ENCODE peak calls at places on chromosomes 3 and 15, in five cellular contexts. C, Z, T, P and B are unnamed samples.
A peak's percentile ranks its signal among the peaks of the same experiment; 100 is the strongest.

GRCh38 chr3:183745300-183746098 is 47.9 kb downstream of the YEATS2 start:
- DNase-seq in C (no peak), Z (no peak), P (peak; percentile 82), T (no peak), B (no peak)

GRCh38 chr15:56460046-56460445 is 4.9 kb downstream of the MNS1 start:
- DNase-seq in C (no peak), P (no peak), Z (no peak), T (no peak), B (no peak)

GRCh38 chr3:52527039-52527731 is 6.5 kb downstream of the NT5DC2 start:
- DNase-seq in T (no peak), P (no peak), C (peak; percentile 55), Z (no peak), B (no peak)

GRCh38 chr3:42991369-42992315 is 12.5 kb downstream of the GASK1A start:
- DNase-seq in Z (no peak), T (no peak), P (peak; percentile 35), C (no peak), B (no peak)

GRCh38 chr15:48149858-48150257 is 28.2 kb downstream of the MYEF2 start:
- DNase-seq in T (no peak), Z (no peak), C (no peak), P (peak; percentile 31), B (no peak)

GRCh38 chr3:182609575-182610156 is 183.6 kb upstream of the ATP11B start:
- DNase-seq in Z (peak; percentile 60), C (no peak), P (no peak), T (no peak), B (no peak)

GRCh38 chr3:186417791-186418190 is 55.8 kb upstream of the DGKG start:
- DNase-seq in Z (no peak), P (no peak), T (no peak), C (no peak), B (no peak)

GRCh38 chr3:52223449-52224408 is 1.7 kb downstream of the TLR9 start:
- DNase-seq in C (no peak), T (no peak), P (no peak), Z (no peak), B (no peak)

GRCh38 chr15:39804026-39804425 is 21.4 kb upstream of the FSIP1 start:
- DNase-seq in C (no peak), P (no peak), Z (no peak), T (no peak), B (no peak)

GRCh38 chr15:91946914-91947313 is 93.4 kb downstream of the SLCO3A1 start:
- DNase-seq in P (peak; percentile 59), T (no peak), C (no peak), Z (no peak), B (no peak)

GRCh38 chr15:78438595-78439285 is 724 bp downstream of the IREB2 start:
- DNase-seq in P (peak; percentile 71), C (no peak), T (peak; percentile 5), Z (no peak), B (no peak)

GRCh38 chr3:51681453-51681852 is 10.4 kb downstream of the TEX264 start:
- DNase-seq in T (peak; percentile 40), P (no peak), C (peak; percentile 76), Z (no peak), B (peak; percentile 47)

GRCh38 chr3:13495351-13495813 is 15.3 kb downstream of the HDAC11 start:
- DNase-seq in Z (no peak), T (no peak), C (peak; percentile 50), P (no peak), B (no peak)

GRCh38 chr15:25061808-25062550 is 107.2 kb downstream of the SNRPN start:
- DNase-seq in T (no peak), C (peak; percentile 29), Z (no peak), P (no peak), B (peak; percentile 13)

GRCh38 chr15:75712668-75713337 is at the start of gene CSPG4:
- DNase-seq in T (no peak), C (no peak), Z (no peak), P (peak; percentile 84), B (no peak)

GRCh38 chr3:185843635-185844034 is 18.8 kb upstream of the IGF2BP2 start:
- DNase-seq in C (no peak), T (no peak), Z (no peak), P (no peak), B (no peak)

GRCh38 chr3:63364495-63364894 is 86.4 kb downstream of the SYNPR start:
- DNase-seq in P (peak; percentile 60), Z (no peak), C (no peak), T (no peak), B (no peak)

GRCh38 chr15:25846377-25846776 is 16.8 kb downstream of the ATP10A start:
- DNase-seq in P (no peak), C (no peak), Z (no peak), T (peak; percentile 41), B (peak; percentile 73)

GRCh38 chr15:66614456-66615174 is 48.8 kb upstream of the LCTL start:
- DNase-seq in C (no peak), P (no peak), T (no peak), Z (no peak), B (no peak)

GRCh38 chr3:33456756-33457155 is 16.6 kb upstream of the UBP1 start:
- DNase-seq in T (no peak), Z (no peak), C (no peak), P (no peak), B (no peak)

GRCh38 chr3:45819543-45819942 is 22.4 kb downstream of the LZTFL1 start:
- DNase-seq in C (no peak), Z (no peak), T (no peak), P (no peak), B (no peak)

GRCh38 chr3:188338081-188338480 is 184.1 kb downstream of the LPP start:
- DNase-seq in P (no peak), C (no peak), T (no peak), Z (no peak), B (no peak)

GRCh38 chr3:46491089-46492070 is 6.4 kb upstream of the RTP3 start:
- DNase-seq in Z (no peak), T (no peak), C (no peak), P (no peak), B (no peak)

GRCh38 chr3:124784686-124785382 is 54.6 kb downstream of the UMPS start:
- DNase-seq in Z (no peak), C (peak; percentile 84), P (no peak), T (no peak), B (no peak)

GRCh38 chr3:51709004-51709420 is 2.1 kb downstream of the GRM2 start:
- DNase-seq in P (no peak), C (peak; percentile 61), Z (no peak), T (no peak), B (no peak)

GRCh38 chr3:71601811-71602210 is 18.3 kb upstream of the FOXP1 start:
- DNase-seq in C (no peak), P (no peak), T (no peak), Z (no peak), B (no peak)

GRCh38 chr15:47185222-47185800 is 532.0 kb upstream of the SEMA6D start:
- DNase-seq in C (no peak), P (no peak), T (no peak), Z (no peak), B (no peak)

GRCh38 chr15:100981086-100981485 is 61.9 kb downstream of the LRRK1 start:
- DNase-seq in T (no peak), C (no peak), Z (no peak), P (no peak), B (no peak)

GRCh38 chr3:172065534-172065933 is 26.2 kb downstream of the FNDC3B start:
- DNase-seq in C (no peak), Z (no peak), T (no peak), P (no peak), B (no peak)

GRCh38 chr3:183350164-183350563 is 78.3 kb downstream of the MCF2L2 start:
- DNase-seq in P (no peak), T (no peak), Z (no peak), C (no peak), B (peak; percentile 79)

DNA sequence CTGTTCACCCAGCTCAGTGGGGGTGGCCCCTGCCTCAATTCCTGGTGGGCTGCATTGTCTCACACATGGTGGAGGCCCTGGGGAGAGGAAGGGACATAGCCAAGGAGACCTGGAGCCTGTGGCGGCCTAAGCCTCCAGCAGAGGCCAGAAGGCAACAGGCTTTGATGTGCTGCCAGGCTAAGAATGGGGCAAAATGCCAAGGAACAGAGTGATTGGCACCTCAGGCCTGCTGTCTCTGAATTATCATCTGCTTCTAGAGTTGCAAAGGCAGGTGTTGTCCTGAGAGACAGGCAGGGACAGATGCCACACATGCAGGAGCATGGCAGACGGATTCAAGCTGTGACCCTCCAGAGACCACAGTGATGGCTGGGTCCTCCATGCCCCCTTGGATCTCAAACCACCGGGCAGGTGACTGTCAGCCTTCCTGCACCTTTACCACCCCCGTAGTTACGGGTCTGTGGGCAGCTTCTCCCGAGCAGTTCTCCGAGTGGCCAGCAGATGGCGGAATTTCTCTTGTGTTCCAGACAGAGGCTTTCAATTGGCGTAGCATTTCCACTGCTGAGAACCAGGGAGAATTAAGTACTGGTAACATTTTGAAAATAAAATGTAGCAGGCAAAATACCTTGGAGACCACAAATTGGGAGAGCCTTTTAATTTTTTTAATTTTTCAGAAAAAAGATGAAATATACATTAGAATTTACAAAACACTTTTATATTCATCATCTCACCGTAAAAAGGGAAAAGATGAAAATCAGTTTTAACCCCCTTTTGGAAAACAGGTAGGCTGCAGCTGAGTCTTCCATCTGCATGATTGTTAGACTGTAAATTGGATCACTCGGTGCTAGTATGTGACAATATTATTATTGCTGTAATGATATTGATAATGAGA is 525.5 kb upstream of the CFAP20DC start:
- DNase-seq in P (peak; percentile 90), C (peak; percentile 91), Z (peak; percentile 48), T (peak; percentile 80), B (peak; percentile 78)
- H3K36me3 ChIP-seq in P (no peaks in the 10 kb centered on the region), C (no peaks in the 10 kb centered on the region), Z (no peaks in the 10 kb centered on the region), T (no peaks in the 10 kb centered on the region), B (no peaks in the 10 kb centered on the region)

GRCh38 chr3:169454823-169455222 is 208.7 kb downstream of the MECOM start:
- DNase-seq in P (no peak), C (no peak), Z (no peak), T (no peak), B (no peak)

GRCh38 chr3:169456900-169457299 is 206.6 kb downstream of the MECOM start:
- DNase-seq in Z (no peak), T (no peak), P (no peak), C (no peak), B (no peak)

GRCh38 chr3:169454060-169454317 is 209.5 kb downstream of the MECOM start:
- DNase-seq in T (no peak), P (no peak), Z (no peak), C (no peak), B (no peak)

GRCh38 chr3:169453256-169454059 is 210.1 kb downstream of the MECOM start:
- DNase-seq in P (no peak), Z (no peak), T (no peak), C (no peak), B (no peak)

GRCh38 chr3:169455472-169455871 is 208.0 kb downstream of the MECOM start:
- DNase-seq in Z (no peak), T (no peak), P (no peak), C (no peak), B (no peak)
- H3K27ac ChIP-seq in Z (no peak overlapping the region), T (no peak overlapping the region), P (no peak overlapping the region), C (no peak overlapping the region), B (no peak overlapping the region)

DNA sequence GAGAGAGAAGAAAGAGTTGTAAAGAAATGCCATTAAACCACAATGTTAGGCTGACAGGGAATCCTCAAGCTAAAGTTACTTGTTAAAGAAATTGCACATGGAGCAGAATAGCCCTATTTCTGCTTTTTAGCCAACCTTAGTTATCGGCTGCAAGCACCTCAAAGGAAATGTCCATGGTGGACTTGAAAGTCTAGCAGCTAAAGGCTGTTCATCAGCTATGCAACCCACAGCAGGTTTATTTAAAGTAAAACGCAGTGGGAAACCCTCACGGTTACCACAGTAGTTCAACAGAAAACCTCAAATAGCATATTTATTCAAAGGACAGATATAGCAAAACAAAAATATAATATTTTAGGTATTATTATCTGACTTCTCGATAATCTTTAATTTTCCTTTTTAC is 967.2 kb downstream of the IGSF11 start:
- DNase-seq in Z (no peak), C (no peak), T (no peak), P (no peak), B (no peak)
- H3K36me3 ChIP-seq in Z (no peaks in the 10 kb centered on the region), C (no peaks in the 10 kb centered on the region), T (no peaks in the 10 kb centered on the region), P (no peaks in the 10 kb centered on the region), B (no peaks in the 10 kb centered on the region)

GRCh38 chr15:70473623-70474366 is 289.6 kb downstream of the UACA start:
- DNase-seq in C (no peak), P (no peak), T (no peak), Z (no peak), B (no peak)
- H3K27ac ChIP-seq in C (no peak overlapping the region), P (no peak overlapping the region), T (no peak overlapping the region), Z (peak overlapping the region; percentile 88), B (no peak overlapping the region)